ENCODE peak calls at places on chromosomes 12 and 14, in six cellular contexts. H is ovary; Q is heart right ventricle; Y is effector memory CD4-positive, alpha-beta T cell; F is pancreas; M is ascending aorta. A is an unnamed sample.

GRCh38 chr14:95500772-95501401 is 15.6 kb downstream of the SYNE3 start:
- DNase-seq in H (peak; percentile 69), Q (no peak), Y (no peak), F (no peak), M (no peak), A (no peak)

GRCh38 chr12:2288001-2288400 is 235.2 kb downstream of the CACNA1C start:
- DNase-seq in H (no peak), Q (no peak), Y (no peak), F (no peak), M (no peak), A (no peak)

GRCh38 chr12:47820631-47821345 is 1.1 kb upstream of the HDAC7 start:
- DNase-seq in H (peak; percentile 93), Q (peak; percentile 92), Y (no peak), F (peak; percentile 72), M (peak; percentile 74), A (peak; percentile 86)

GRCh38 chr14:103290961-103291360 is 43.1 kb upstream of the EIF5 start:
- DNase-seq in H (no peak), Q (no peak), Y (no peak), F (no peak), M (no peak), A (no peak)

GRCh38 chr14:106622200-106622745 is 1095.9 kb downstream of the TMEM121 start:
- DNase-seq in H (no peak), Q (no peak), Y (peak; percentile 6), F (no peak), M (no peak), A (no peak)

GRCh38 chr12:105156260-105156659 is 48.7 kb downstream of the WASHC4 start:
- DNase-seq in H (no peak), Q (no peak), Y (no peak), F (no peak), M (no peak), A (no peak)

GRCh38 chr12:124231980-124232653 is 62.8 kb upstream of the RFLNA start:
- DNase-seq in H (no peak), Q (no peak), Y (no peak), F (no peak), M (no peak), A (no peak)

GRCh38 chr12:114681149-114681849 is 2.7 kb downstream of the TBX3 start:
- DNase-seq in H (no peak), Q (peak; percentile 39), Y (no peak), F (no peak), M (no peak), A (no peak)

GRCh38 chr12:57611116-57611809 is at the start of gene ARHGEF25:
- DNase-seq in H (peak; percentile 82), Q (peak; percentile 86), Y (no peak), F (peak; percentile 55), M (no peak), A (no peak)

DNA sequence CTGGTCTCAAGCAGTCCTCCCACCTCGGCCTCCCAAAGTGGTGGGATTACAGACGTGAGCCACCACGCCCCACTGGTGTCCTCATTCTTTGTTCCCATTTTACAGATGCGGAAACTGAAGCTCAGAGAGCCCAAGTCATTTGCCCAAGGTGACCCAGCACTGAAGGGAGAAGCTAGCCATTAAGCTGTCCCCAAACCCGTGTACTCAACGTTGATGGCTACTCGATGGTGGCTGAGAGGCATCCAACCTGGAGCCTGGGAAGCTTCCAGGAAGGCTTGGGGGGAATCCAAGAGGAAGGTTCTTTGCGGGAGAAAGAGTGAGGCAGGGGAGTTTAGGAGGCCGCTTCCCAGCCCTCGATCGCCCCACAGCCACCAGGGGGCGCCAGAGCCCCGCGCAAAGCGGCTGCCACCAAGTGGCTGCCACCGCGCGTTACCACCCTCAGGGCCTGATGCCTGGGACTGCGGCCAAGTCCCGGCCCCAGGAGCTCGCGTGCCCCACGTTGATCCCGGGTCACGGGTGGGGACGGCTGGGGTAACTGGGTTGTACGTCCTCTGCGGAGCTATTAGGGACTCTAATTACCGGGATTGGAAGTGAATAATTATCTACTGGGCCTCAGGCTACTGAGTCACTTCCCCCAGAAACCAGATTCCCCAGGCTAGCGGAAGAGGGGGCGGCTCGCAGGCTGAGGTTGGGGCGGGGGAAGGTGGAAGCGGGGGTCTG is 8.8 kb upstream of the SH2B3 start:
- DNase-seq in H (peak; percentile 81), Q (peak; percentile 84), Y (peak; percentile 78), F (peak; percentile 88), M (no peak), A (peak; percentile 82)
- H3K4me1 ChIP-seq in H (peaks cover 3% of the 10 kb centered on the region), Q (peaks cover 13% of the 10 kb centered on the region), Y (no peaks in the 10 kb centered on the region), F (peaks cover 3% of the 10 kb centered on the region), M (no peaks in the 10 kb centered on the region), A (peaks cover 7% of the 10 kb centered on the region)

GRCh38 chr14:24612186-24612585 is 2.7 kb upstream of the GZMH start:
- DNase-seq in H (no peak), Q (no peak), Y (no peak), F (no peak), M (no peak), A (no peak)

GRCh38 chr14:24607081-24607480 is 2.4 kb downstream of the GZMH start:
- DNase-seq in H (no peak), Q (no peak), Y (no peak), F (no peak), M (no peak), A (no peak)

GRCh38 chr14:24609667-24610344 is at the start of gene GZMH:
- DNase-seq in H (no peak), Q (no peak), Y (no peak), F (no peak), M (no peak), A (no peak)

GRCh38 chr14:24605435-24606190 is 3.9 kb downstream of the GZMH start:
- DNase-seq in H (no peak), Q (no peak), Y (peak; percentile 19), F (peak; percentile 43), M (no peak), A (no peak)

GRCh38 chr14:24607635-24608492 is 1.6 kb downstream of the GZMH start:
- DNase-seq in H (no peak), Q (no peak), Y (no peak), F (no peak), M (no peak), A (no peak)
- H3K4me1 ChIP-seq in H (no peaks in the 10 kb centered on the region), Q (no peaks in the 10 kb centered on the region), Y (peaks cover 2% of the 10 kb centered on the region), F (no peaks in the 10 kb centered on the region), M (no peaks in the 10 kb centered on the region), A (no peaks in the 10 kb centered on the region)

DNA sequence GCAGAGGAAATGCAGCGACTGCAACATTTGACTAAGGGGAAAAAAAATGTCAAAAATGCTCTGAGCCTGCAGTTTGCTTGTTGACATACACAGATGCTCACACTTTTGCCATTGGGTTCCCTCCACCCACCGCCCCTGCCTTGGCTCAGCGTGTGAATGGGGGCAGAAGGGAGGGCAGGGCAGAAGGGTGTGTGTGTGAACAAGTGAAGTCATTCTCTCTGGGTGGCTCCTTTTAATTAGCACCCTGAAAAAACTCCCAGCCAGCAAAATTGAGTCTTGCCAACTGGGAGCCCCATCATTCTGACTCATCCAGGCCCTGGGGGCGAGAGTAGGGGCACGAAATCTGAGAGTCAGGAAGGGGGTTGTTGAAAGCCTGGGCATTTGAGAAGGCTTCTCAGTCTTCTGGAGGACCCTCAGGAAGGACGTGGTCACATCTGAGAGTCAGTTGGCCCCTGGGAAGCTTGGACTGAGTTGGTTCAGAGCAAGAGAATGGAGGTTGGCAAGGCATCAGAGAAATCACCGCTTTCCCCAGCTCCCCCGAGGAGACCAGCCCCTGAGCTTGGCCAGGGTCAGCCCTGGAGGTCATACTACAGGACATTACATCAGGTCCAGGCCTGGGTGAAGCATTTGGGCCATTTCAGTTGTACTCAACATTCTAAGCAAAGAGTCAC is 22.6 kb upstream of the KRT78 start:
- DNase-seq in H (peak; percentile 31), Q (no peak), Y (no peak), F (no peak), M (no peak), A (peak; percentile 92)
- H3K4me1 ChIP-seq in H (peaks cover 4% of the 10 kb centered on the region), Q (peaks cover 6% of the 10 kb centered on the region), Y (peaks cover 15% of the 10 kb centered on the region), F (peaks cover 9% of the 10 kb centered on the region), M (peaks cover 19% of the 10 kb centered on the region), A (peaks cover 56% of the 10 kb centered on the region)

DNA sequence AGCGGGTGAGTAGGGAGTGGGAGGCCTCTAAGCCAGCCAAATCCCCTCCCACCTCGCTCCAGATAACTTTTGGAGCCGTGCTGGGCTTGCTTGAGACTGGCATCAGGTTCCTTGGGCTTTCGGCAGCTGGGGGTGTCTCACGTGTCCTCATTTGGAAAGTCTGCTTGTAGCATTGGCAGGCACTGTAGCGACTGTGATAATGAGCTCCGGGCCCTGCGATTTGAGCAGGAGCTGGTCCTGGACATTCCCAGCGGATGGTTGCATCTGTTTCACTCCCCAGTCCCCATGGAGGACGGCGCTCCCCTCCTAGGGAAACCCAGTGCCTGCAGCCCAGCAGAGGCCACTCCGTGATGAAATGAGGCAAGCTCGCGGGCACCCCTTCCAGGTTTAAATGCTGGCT is 49.4 kb downstream of the DGLUCY start:
- DNase-seq in H (no peak), Q (peak; percentile 34), Y (no peak), F (peak; percentile 28), M (no peak), A (no peak)
- H3K4me1 ChIP-seq in H (no peaks in the 10 kb centered on the region), Q (peaks cover 9% of the 10 kb centered on the region), Y (no peaks in the 10 kb centered on the region), F (peaks cover 26% of the 10 kb centered on the region), M (no peaks in the 10 kb centered on the region), A (peaks cover under 1% of the 10 kb centered on the region)

GRCh38 chr12:54661048-54661447 is 12.9 kb upstream of the DCD start:
- DNase-seq in H (no peak), Q (no peak), Y (no peak), F (no peak), M (no peak), A (no peak)

GRCh38 chr12:54666008-54666407 is 17.8 kb upstream of the DCD start:
- DNase-seq in H (no peak), Q (no peak), Y (no peak), F (no peak), M (no peak), A (no peak)

GRCh38 chr12:54662028-54662427 is 13.9 kb upstream of the DCD start:
- DNase-seq in H (no peak), Q (no peak), Y (no peak), F (no peak), M (no peak), A (no peak)

GRCh38 chr12:54660320-54660962 is 12.3 kb upstream of the DCD start:
- DNase-seq in H (no peak), Q (no peak), Y (no peak), F (no peak), M (no peak), A (no peak)

GRCh38 chr12:54663603-54664002 is 15.4 kb upstream of the DCD start:
- DNase-seq in H (no peak), Q (no peak), Y (no peak), F (no peak), M (no peak), A (no peak)
- H3K4me1 ChIP-seq in H (no peaks in the 10 kb centered on the region), Q (no peaks in the 10 kb centered on the region), Y (no peaks in the 10 kb centered on the region), F (no peaks in the 10 kb centered on the region), M (no peaks in the 10 kb centered on the region), A (no peaks in the 10 kb centered on the region)

GRCh38 chr12:27898022-27898421 is 74.5 kb downstream of the PTHLH start:
- DNase-seq in H (no peak), Q (no peak), Y (no peak), F (no peak), M (no peak), A (no peak)
- H3K4me1 ChIP-seq in H (no peaks in the 10 kb centered on the region), Q (no peaks in the 10 kb centered on the region), Y (no peaks in the 10 kb centered on the region), F (no peaks in the 10 kb centered on the region), M (no peaks in the 10 kb centered on the region), A (peaks cover 7% of the 10 kb centered on the region)

GRCh38 chr12:5407457-5407856 is 24.5 kb upstream of the NTF3 start:
- DNase-seq in H (no peak), Q (no peak), Y (no peak), F (no peak), M (no peak), A (no peak)
- H3K4me1 ChIP-seq in H (no peaks in the 10 kb centered on the region), Q (no peaks in the 10 kb centered on the region), Y (no peaks in the 10 kb centered on the region), F (no peaks in the 10 kb centered on the region), M (no peaks in the 10 kb centered on the region), A (no peaks in the 10 kb centered on the region)